ENCODE peak calls at places on chromosomes 16 and 17, in four cellular contexts. W is heart left ventricle, M is A549, T is astrocyte of the cerebellum. Y is an unnamed sample.

GRCh38 chr16:89841275-89841674 is 13.0 kb downstream of the SPIRE2 start:
- DNase-seq in M (no peak), W (peak; percentile 19), T (no peak), Y (no peak)

GRCh38 chr16:25707982-25708583 is 16.3 kb downstream of the HS3ST4 start:
- DNase-seq in T (no peak), M (peak; percentile 52), W (no peak), Y (no peak)

GRCh38 chr16:10511829-10512228 is 68.6 kb downstream of the EMP2 start:
- DNase-seq in T (no peak), M (no peak), W (no peak), Y (no peak)

GRCh38 chr17:62791235-62792121 is 16.6 kb downstream of the MARCHF10 start:
- DNase-seq in T (peak; percentile 93), W (no peak), M (peak; percentile 64), Y (no peak)

GRCh38 chr17:39194089-39194984 is 3.1 kb downstream of the CACNB1 start:
- DNase-seq in M (peak; percentile 73), T (no peak), W (peak; percentile 80), Y (no peak)

GRCh38 chr17:70913086-70913485 is 743.8 kb downstream of the KCNJ2 start:
- DNase-seq in W (no peak), M (no peak), T (peak; percentile 22), Y (no peak)

GRCh38 chr17:78368854-78369495 is 9.1 kb upstream of the SOCS3 start:
- DNase-seq in W (no peak), T (no peak), M (no peak), Y (no peak)

GRCh38 chr17:60284709-60285108 is 107.2 kb downstream of the USP32 start:
- DNase-seq in M (no peak), W (no peak), T (no peak), Y (no peak)

GRCh38 chr16:68298907-68299515 is 11.7 kb downstream of the SLC7A6OS start:
- DNase-seq in W (peak; percentile 79), T (no peak), M (no peak), Y (no peak)

GRCh38 chr17:33335491-33336173 is 42.5 kb upstream of the ASIC2 start:
- DNase-seq in W (no peak), T (no peak), M (peak; percentile 33), Y (no peak)

GRCh38 chr16:11679250-11679649 is 11.0 kb downstream of the SNN start:
- DNase-seq in W (peak; percentile 26), M (no peak), T (no peak), Y (no peak)

GRCh38 chr17:62869885-62870580 is 61.9 kb upstream of the MARCHF10 start:
- DNase-seq in M (peak; percentile 36), T (peak; percentile 28), W (no peak), Y (no peak)

GRCh38 chr16:58114827-58115825 is 14.1 kb downstream of the CFAP20 start:
- DNase-seq in W (no peak), M (no peak), T (no peak), Y (no peak)

GRCh38 chr17:78597923-78598545 is 20.8 kb upstream of the DNAH17 start:
- DNase-seq in T (no peak), W (no peak), M (no peak), Y (no peak)

GRCh38 chr16:24515186-24515585 is 24.2 kb upstream of the RBBP6 start:
- DNase-seq in M (no peak), W (no peak), T (no peak), Y (no peak)

GRCh38 chr17:40448639-40449261 is 5.5 kb downstream of the IGFBP4 start:
- DNase-seq in M (peak; percentile 93), T (no peak), W (no peak), Y (no peak)

GRCh38 chr17:19270951-19271611 is 33.9 kb downstream of the EPN2 start:
- DNase-seq in M (no peak), W (peak; percentile 86), T (no peak), Y (no peak)

GRCh38 chr17:81035389-81036127 is 607 bp downstream of the BAIAP2 start:
- DNase-seq in W (peak; percentile 37), M (no peak), T (no peak), Y (no peak)

GRCh38 chr17:78255953-78256704 is 24.7 kb downstream of the TMEM235 start:
- DNase-seq in T (no peak), W (peak; percentile 17), M (no peak), Y (no peak)

GRCh38 chr17:67412057-67412456 is 35.0 kb downstream of the PITPNC1 start:
- DNase-seq in M (peak; percentile 28), W (peak; percentile 25), T (no peak), Y (no peak)

GRCh38 chr17:15341385-15341849 is at the start of gene TEKT3:
- DNase-seq in M (peak; percentile 81), T (peak; percentile 23), W (peak; percentile 93), Y (peak; percentile 73)

GRCh38 chr17:57864273-57864672 is 14.4 kb upstream of the MRPS23 start:
- DNase-seq in T (no peak), W (peak; percentile 7), M (no peak), Y (no peak)

GRCh38 chr16:51994597-51994996 is 552.3 kb downstream of the TOX3 start:
- DNase-seq in W (peak; percentile 43), M (peak; percentile 19), T (no peak), Y (no peak)

GRCh38 chr16:1961651-1962067 is 2.3 kb downstream of the NDUFB10 start:
- DNase-seq in T (no peak), W (no peak), M (peak; percentile 51), Y (no peak)

GRCh38 chr17:80034977-80035686 is 540 bp downstream of the TBC1D16 start:
- DNase-seq in M (peak; percentile 40), W (no peak), T (no peak), Y (no peak)

GRCh38 chr17:283911-284675 is 68.5 kb downstream of the RPH3AL start:
- DNase-seq in T (no peak), W (peak; percentile 15), M (no peak), Y (no peak)

GRCh38 chr17:50062323-50063243 is 6.7 kb downstream of the ITGA3 start:
- DNase-seq in T (no peak), W (peak; percentile 93), M (peak; percentile 99), Y (no peak)

GRCh38 chr17:14157822-14158221 is 78.8 kb downstream of the CDRT15 start:
- DNase-seq in W (no peak), T (no peak), M (no peak), Y (no peak)

GRCh38 chr16:56222482-56222997 is 31.3 kb downstream of the GNAO1 start:
- DNase-seq in W (no peak), T (no peak), M (no peak), Y (no peak)

GRCh38 chr17:73068322-73069153 is 23.9 kb downstream of the SLC39A11 start:
- DNase-seq in W (no peak), M (peak; percentile 42), T (peak; percentile 79), Y (no peak)

DNA sequence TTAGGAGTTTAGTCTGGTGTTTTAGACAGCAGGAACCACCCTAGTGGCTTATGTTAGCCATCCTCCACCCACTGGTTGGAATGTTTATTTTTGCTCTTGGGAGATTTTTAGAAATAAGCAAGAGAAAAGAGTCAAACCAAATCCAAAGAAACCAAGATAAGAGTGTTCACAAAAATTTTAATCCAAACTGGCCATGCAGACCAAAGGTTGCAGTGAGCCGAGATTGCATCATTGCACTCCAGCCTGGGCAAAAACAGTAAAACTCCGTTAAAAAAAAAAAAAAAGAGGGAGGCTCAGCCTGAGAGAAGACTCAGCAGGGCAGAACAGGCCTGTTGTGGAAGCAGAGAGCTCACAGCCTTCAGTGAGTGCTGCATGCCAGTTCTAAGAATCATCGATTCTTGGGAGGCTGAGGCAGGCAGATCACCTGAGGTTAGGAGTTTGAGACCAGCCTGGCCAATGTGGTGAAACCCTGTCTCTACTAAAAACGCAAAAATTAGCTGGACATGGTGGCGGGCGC is 12.2 kb upstream of the C16orf54 start:
- DNase-seq in M (no peak), T (no peak), W (no peak), Y (no peak)
- TF ChIP-seq CTCF in M (no peak), T (no peak), W (no peak), Y (no peak)

DNA sequence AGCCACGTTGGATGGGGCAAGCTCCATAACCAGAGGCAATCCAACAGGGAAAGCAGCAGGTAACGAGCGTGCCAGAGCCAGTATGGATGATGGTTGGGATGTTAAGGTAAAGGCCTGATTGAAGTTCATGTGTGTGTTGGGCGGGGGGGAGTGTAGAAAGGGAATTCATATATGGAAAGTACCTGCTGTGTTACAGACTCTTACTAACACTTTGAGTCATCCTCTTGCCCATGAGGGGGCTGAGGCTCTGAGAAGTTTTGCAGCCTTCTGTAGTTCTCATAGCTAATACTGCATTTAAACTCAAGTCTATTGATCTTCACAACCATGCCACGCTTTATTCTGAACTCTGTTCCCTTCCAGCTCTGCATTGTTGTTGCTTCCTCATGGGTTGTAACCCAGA is 28.5 kb downstream of the SYCE1L start:
- DNase-seq in W (no peak), T (no peak), M (no peak), Y (no peak)
- TF ChIP-seq CTCF in W (no peak), T (no peak), M (no peak), Y (no peak)

GRCh38 chr17:47895856-47896671 is at the start of gene SP2:
- DNase-seq in M (peak; percentile 100), T (peak; percentile 100), W (peak; percentile 99), Y (peak; percentile 99)
- TF ChIP-seq CTCF in M (no peak), T (peak; percentile 4), W (no peak), Y (peak; percentile 98)

GRCh38 chr16:29819506-29819905 is 756 bp upstream of the MVP start:
- DNase-seq in W (no peak), T (no peak), M (peak; percentile 50), Y (no peak)
- TF ChIP-seq CTCF in W (no peak), T (peak; percentile 19), M (peak; percentile 41), Y (no peak)

DNA sequence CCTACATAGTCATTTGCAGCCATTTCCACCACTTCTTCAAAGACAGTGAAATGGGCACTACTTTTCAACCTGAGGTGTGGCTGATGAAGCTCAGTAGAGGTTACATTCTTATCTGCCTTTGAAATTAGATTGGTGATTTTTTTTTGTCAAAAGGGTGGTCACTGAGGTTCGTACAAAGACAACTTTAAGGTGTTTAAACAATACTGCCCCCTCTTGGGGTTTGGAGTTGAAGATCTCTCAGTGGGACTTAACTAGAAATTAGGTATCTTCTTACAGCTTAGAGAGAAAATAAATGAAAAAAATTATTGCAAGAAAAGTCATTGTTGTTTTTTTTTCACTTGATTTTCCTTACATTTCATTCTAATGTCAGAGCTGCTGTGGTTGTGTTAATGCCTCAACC is 713.2 kb downstream of the CDH11 start:
- DNase-seq in W (no peak), M (no peak), T (no peak), Y (no peak)
- TF ChIP-seq CTCF in W (no peak), M (no peak), T (no peak), Y (no peak)

GRCh38 chr17:17650959-17651358 is 30.3 kb upstream of the RAI1 start:
- DNase-seq in M (no peak), W (no peak), T (no peak), Y (no peak)
- TF ChIP-seq CTCF in M (no peak), W (no peak), T (no peak), Y (no peak)

GRCh38 chr17:54967621-54968258 is 714 bp downstream of the COX11 start:
- DNase-seq in T (no peak), M (peak; percentile 45), W (no peak), Y (no peak)
- TF ChIP-seq CTCF in T (peak; percentile 55), M (peak; percentile 54), W (no peak), Y (no peak)